ENCODE peak calls at places on chromosomes 4 and X, in five cellular contexts. I is GOT3; Z is activated T-cell treated with anti-CD3 and anti-CD28 coated beads for 48 hours; G is AG08396; W is effector CD4-positive, alpha-beta T cell. Y is an unnamed sample.

GRCh38 chr4:37440519-37440900 is 196.0 kb downstream of the NWD2 start:
- DNase-seq in G (no peak), W (no peak), I (no peak), Z (no peak), Y (no peak)

GRCh38 chrX:20654596-20655106 is 387.9 kb upstream of the RPS6KA3 start:
- DNase-seq in Z (no peak), I (no peak), W (no peak), G (no peak), Y (no peak)

GRCh38 chr4:121690001-121690400 is 6.8 kb downstream of the ANXA5 start:
- DNase-seq in G (no peak), W (no peak), I (no peak), Z (no peak), Y (no peak)

GRCh38 chr4:61734409-61734808 is 534.3 kb downstream of the ADGRL3 start:
- DNase-seq in I (no peak), W (no peak), G (no peak), Z (no peak), Y (no peak)

GRCh38 chr4:163556650-163557391 is 62.3 kb downstream of the TMA16 start:
- DNase-seq in Z (no peak), W (no peak), G (no peak), I (no peak), Y (no peak)

GRCh38 chr4:183256756-183257385 is 63.2 kb downstream of the CLDN22 start:
- DNase-seq in Z (peak), G (peak), I (no peak), W (no peak), Y (peak)

GRCh38 chr4:68175562-68176155 is 46.0 kb upstream of the TMPRSS11F start:
- DNase-seq in I (no peak), Z (no peak), G (peak), W (no peak), Y (peak)

GRCh38 chr4:80035336-80035735 is 37.7 kb downstream of the ANTXR2 start:
- DNase-seq in I (no peak), Z (no peak), G (no peak), W (no peak), Y (no peak)

GRCh38 chr4:176837176-176837915 is 44.6 kb upstream of the VEGFC start:
- DNase-seq in G (no peak), I (no peak), Z (no peak), W (no peak), Y (no peak)

GRCh38 chr4:161714022-161714751 is 449.6 kb downstream of the FSTL5 start:
- DNase-seq in G (no peak), Z (no peak), I (no peak), W (no peak), Y (no peak)

GRCh38 chr4:140092094-140092820 is 61.7 kb downstream of the MAML3 start:
- DNase-seq in I (no peak), G (peak), W (no peak), Z (no peak), Y (no peak)

GRCh38 chr4:182143086-182143821 is 99.9 kb upstream of the TENM3 start:
- DNase-seq in I (no peak), W (no peak), G (no peak), Z (no peak), Y (no peak)

GRCh38 chr4:4227510-4228355 is 1.0 kb upstream of the OTOP1 start:
- DNase-seq in W (no peak), Z (no peak), G (no peak), I (no peak), Y (no peak)

GRCh38 chr4:68960294-68961163 is 8.9 kb upstream of the UGT2A3 start:
- DNase-seq in G (no peak), W (no peak), Z (no peak), I (no peak), Y (no peak)

GRCh38 chr4:113756005-113756410 is 5.5 kb downstream of the CAMK2D start:
- DNase-seq in Z (no peak), I (no peak), W (no peak), G (peak), Y (peak)

GRCh38 chr4:90641856-90642599 is 514.8 kb downstream of the CCSER1 start:
- DNase-seq in I (no peak), W (no peak), Z (no peak), G (no peak), Y (no peak)

GRCh38 chrX:130097507-130098201 is 12.6 kb downstream of the ELF4 start:
- DNase-seq in I (no peak), G (no peak), Z (no peak), W (peak), Y (peak)

GRCh38 chr4:52657630-52658501 is 1.2 kb downstream of the USP46 start:
- DNase-seq in G (peak), I (no peak), W (no peak), Z (no peak), Y (no peak)

GRCh38 chr4:54541426-54542118 is 116.2 kb upstream of the KIT start:
- DNase-seq in Z (no peak), W (no peak), I (no peak), G (no peak), Y (no peak)

GRCh38 chrX:150902434-150903109 is 4.1 kb upstream of the CD99L2 start:
- DNase-seq in W (no peak), I (no peak), Z (no peak), G (no peak), Y (no peak)

GRCh38 chr4:8221985-8222384 is 22.9 kb downstream of the SH3TC1 start:
- DNase-seq in G (no peak), I (no peak), Z (no peak), W (no peak), Y (no peak)